ENCODE peak calls at places on chromosomes 5 and 9, in eight cellular contexts. Q is left lung; O is CD8-positive, alpha-beta T cell; L is hepatocyte; M is neural progenitor cell; E is pancreas; K is mammary epithelial cell; P is heart left ventricle. X is an unnamed sample.

GRCh38 chr9:91151014-91151740 is 210.5 kb downstream of the AUH start:
- DNase-seq in Q (no peak), M (no peak), E (no peak), O (no peak), L (no peak), P (no peak), K (peak; percentile 95), X (no peak)

GRCh38 chr5:168683247-168683926 is 104.2 kb upstream of the PANK3 start:
- DNase-seq in P (no peak), L (no peak), E (no peak), O (peak; percentile 6), M (no peak), K (no peak), Q (no peak), X (no peak)

GRCh38 chr5:87188411-87188810 is 79.3 kb upstream of the RASA1 start:
- DNase-seq in M (no peak), P (no peak), O (no peak), K (no peak), L (no peak), E (no peak), Q (no peak), X (no peak)

GRCh38 chr9:89021154-89021803 is 30.0 kb downstream of the S1PR3 start:
- DNase-seq in P (no peak), O (no peak), L (peak; percentile 58), E (no peak), K (peak; percentile 78), Q (peak; percentile 55), M (no peak), X (no peak)

GRCh38 chr5:54362434-54362833 is 52.1 kb upstream of the ARL15 start:
- DNase-seq in O (no peak), P (no peak), M (no peak), Q (no peak), L (no peak), K (no peak), E (no peak), X (no peak)

GRCh38 chr9:1726993-1727759 is 288.0 kb upstream of the SMARCA2 start:
- DNase-seq in Q (no peak), E (no peak), K (no peak), M (peak; percentile 42), P (no peak), O (no peak), L (no peak), X (no peak)

GRCh38 chr5:33894566-33894965 is 2.8 kb upstream of the ADAMTS12 start:
- DNase-seq in K (peak; percentile 56), Q (no peak), E (no peak), P (no peak), L (no peak), O (no peak), M (no peak), X (no peak)

GRCh38 chr5:89133975-89134374 is 251.0 kb upstream of the MEF2C start:
- DNase-seq in L (no peak), P (no peak), O (no peak), K (no peak), Q (no peak), E (no peak), M (no peak), X (no peak)

GRCh38 chr9:37466037-37466709 is 923 bp upstream of the ZBTB5 start:
- DNase-seq in O (no peak), M (peak; percentile 91), K (peak; percentile 78), P (peak; percentile 81), L (peak; percentile 90), Q (peak; percentile 73), E (peak; percentile 82), X (peak; percentile 37)

GRCh38 chr5:170745481-170746061 is 38.0 kb upstream of the GABRP start:
- DNase-seq in E (peak; percentile 64), P (peak; percentile 59), K (peak; percentile 64), O (no peak), L (peak; percentile 65), Q (no peak), M (peak; percentile 68), X (peak; percentile 63)

GRCh38 chr5:170597109-170597741 is 93.4 kb downstream of the KCNIP1 start:
- DNase-seq in K (peak; percentile 95), P (no peak), Q (no peak), L (peak; percentile 38), E (no peak), O (no peak), M (no peak), X (no peak)

GRCh38 chr9:136088939-136089696 is 6.0 kb downstream of the NACC2 start:
- DNase-seq in P (no peak), Q (peak; percentile 32), L (no peak), O (no peak), M (peak; percentile 1), E (peak; percentile 53), K (no peak), X (no peak)

GRCh38 chr5:141529002-141529401 is 40.1 kb downstream of the PCDHGC5 start:
- DNase-seq in O (no peak), Q (no peak), L (peak; percentile 42), K (peak; percentile 62), E (no peak), M (no peak), P (no peak), X (no peak)

GRCh38 chr9:119004618-119004990 is 364.6 kb downstream of the BRINP1 start:
- DNase-seq in L (peak; percentile 76), P (peak; percentile 84), E (no peak), M (no peak), K (peak; percentile 57), O (no peak), Q (peak; percentile 43), X (peak; percentile 48)

GRCh38 chr5:157998021-157998504 is 139.1 kb upstream of the CLINT1 start:
- DNase-seq in P (no peak), K (peak; percentile 84), E (no peak), O (no peak), Q (no peak), M (no peak), L (no peak), X (no peak)

GRCh38 chr5:32272746-32273145 is 40.0 kb downstream of the MTMR12 start:
- DNase-seq in O (no peak), L (no peak), M (no peak), K (no peak), E (no peak), P (no peak), Q (no peak), X (no peak)

GRCh38 chr5:32276173-32276853 is 36.4 kb downstream of the MTMR12 start:
- DNase-seq in O (no peak), L (peak; percentile 26), E (no peak), M (no peak), K (peak; percentile 12), P (no peak), Q (no peak), X (no peak)

GRCh38 chr5:32277782-32278181 is 35.0 kb downstream of the MTMR12 start:
- DNase-seq in O (no peak), P (no peak), E (no peak), Q (no peak), L (no peak), M (no peak), K (no peak), X (no peak)

GRCh38 chr5:32275421-32275765 is 37.3 kb downstream of the MTMR12 start:
- DNase-seq in L (peak; percentile 47), K (no peak), O (no peak), P (no peak), E (no peak), M (no peak), Q (no peak), X (no peak)

DNA sequence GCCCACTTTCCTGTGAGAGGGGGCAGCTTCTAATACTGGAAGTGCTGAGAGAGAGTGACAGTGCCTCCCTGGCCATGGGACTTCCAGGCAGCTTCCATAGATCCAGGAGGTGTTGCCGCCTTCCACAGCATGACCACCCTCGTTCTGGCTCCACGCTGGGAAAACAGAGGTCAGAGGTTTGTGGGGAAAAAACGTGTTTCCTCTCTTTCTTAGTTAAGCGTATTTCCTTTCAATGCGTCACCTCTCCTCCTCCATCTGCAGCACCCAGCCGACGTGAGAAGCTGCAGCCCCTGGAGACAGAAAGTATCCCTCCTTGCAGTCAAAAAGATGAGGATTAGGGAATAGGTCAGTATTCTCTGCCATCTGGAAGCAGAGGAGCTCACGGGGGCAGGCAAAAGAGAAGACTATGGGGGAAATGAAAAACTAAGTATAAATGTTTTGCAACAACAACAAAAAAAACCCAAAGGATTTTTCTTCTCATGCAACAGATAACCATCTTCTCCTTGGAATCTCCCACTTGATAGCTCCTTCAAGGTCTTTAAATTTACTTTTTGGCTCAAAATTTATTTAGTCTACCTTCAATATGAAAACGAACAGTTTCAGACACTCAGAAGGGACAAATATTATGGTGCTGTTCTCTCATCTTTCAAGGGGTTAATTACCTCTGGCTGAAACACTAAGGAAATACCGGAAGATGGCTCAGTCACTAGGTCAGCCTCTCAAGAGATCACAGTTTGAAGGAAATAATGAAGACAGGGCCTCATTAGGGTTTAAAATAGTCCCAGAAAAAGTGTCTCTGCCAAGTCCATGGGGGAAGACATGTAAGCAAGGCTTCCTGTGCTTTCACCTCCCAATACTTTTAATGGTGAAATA is 38.0 kb downstream of the MTMR12 start:
- DNase-seq in K (no peak), P (peak; percentile 43), O (no peak), E (no peak), L (no peak), M (no peak), Q (no peak), X (no peak)
- H3K27ac ChIP-seq in K (no peak overlapping the region), P (no peak overlapping the region), O (no peak overlapping the region), E (peak overlapping the region; percentile 84), L (peak overlapping the region; percentile 85), M (no peak overlapping the region), Q (no peak overlapping the region), X (no peak overlapping the region)

GRCh38 chr9:133924453-133924852 is 67.7 kb downstream of the VAV2 start:
- DNase-seq in L (no peak), O (no peak), M (no peak), Q (no peak), P (no peak), E (no peak), K (no peak), X (no peak)
- TF ChIP-seq CTCF in L (no peak), O (no peak), M (peak; percentile 4), Q (no peak), P (no peak), E (no peak), K (no peak), X (no peak)

DNA sequence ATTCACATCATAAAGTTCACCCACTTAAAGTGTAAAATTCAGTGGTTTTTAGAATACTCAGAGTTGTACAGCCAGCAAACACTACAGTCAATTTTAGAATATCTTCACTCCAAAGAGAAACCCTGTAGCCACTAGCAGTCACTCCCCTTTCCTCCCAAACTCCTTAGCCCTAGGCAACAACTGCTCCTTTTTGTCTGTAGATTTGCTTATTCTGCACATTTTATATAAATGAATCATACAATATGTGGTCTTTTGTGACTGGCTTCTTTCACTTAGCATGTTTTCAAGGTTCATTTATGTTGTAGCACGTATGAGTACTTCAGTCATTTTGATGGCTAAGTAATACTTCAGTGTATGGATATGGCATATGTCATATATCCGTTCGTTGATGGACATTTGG is 38.7 kb downstream of the TGFBR1 start:
- DNase-seq in Q (no peak), P (no peak), M (no peak), L (no peak), E (no peak), K (peak; percentile 15), O (no peak), X (no peak)
- H3K4me1 ChIP-seq in Q (peaks cover 10% of the 10 kb centered on the region), P (peaks cover 6% of the 10 kb centered on the region), M (peaks cover 7% of the 10 kb centered on the region), L (no peaks in the 10 kb centered on the region), E (no peaks in the 10 kb centered on the region), K (no peaks in the 10 kb centered on the region), O (peaks cover 7% of the 10 kb centered on the region), X (no peaks in the 10 kb centered on the region)

DNA sequence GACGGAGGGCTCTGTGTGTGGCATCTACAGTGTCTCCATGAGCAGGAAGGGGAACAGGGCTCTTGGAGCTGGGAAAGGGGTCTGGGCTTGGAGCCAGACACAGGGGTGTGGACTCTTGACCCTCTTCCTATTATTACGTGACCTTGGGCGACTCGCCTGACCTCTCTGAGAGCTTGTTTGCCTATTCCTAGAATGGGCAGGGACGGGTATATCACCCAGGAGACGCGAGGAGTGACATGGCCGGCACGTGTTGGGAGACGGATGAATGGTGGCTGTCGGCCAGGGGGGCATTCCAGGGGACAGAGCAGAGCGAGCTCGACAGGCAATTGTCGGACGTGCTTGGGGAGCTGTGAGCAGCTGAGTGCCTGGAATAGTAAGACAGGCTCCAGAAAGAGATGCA is 29.4 kb upstream of the UNC5A start:
- DNase-seq in M (no peak), O (no peak), L (no peak), K (no peak), Q (peak; percentile 29), P (no peak), E (peak; percentile 40), X (no peak)
- H3K27ac ChIP-seq in M (no peak overlapping the region), O (no peak overlapping the region), L (no peak overlapping the region), K (no peak overlapping the region), Q (no peak overlapping the region), P (no peak overlapping the region), E (no peak overlapping the region), X (no peak overlapping the region)

X was measured in ascending aorta.